ENCODE peak calls at places on chromosomes 2 and 18, in five cellular contexts. F is ovary, L is BE2C, E is cardiac fibroblast, Q is neural crest cell. X is an unnamed sample.

GRCh38 chr2:88159481-88159880 is 10.7 kb upstream of the THNSL2 start:
- DNase-seq in F (no peak), L (no peak), E (no peak), Q (no peak), X (no peak)

GRCh38 chr2:178397002-178397605 is 53.9 kb downstream of the PRKRA start:
- DNase-seq in F (no peak), L (no peak), E (peak; percentile 68), Q (no peak), X (no peak)

GRCh38 chr18:59877366-59877765 is 22.4 kb upstream of the PMAIP1 start:
- DNase-seq in F (no peak), L (no peak), E (no peak), Q (no peak), X (no peak)

GRCh38 chr2:25517701-25518100 is 155.7 kb downstream of the DTNB start:
- DNase-seq in F (no peak), L (no peak), E (no peak), Q (no peak), X (no peak)

GRCh38 chr18:3360211-3360610 is 89.8 kb upstream of the TGIF1 start:
- DNase-seq in F (no peak), L (no peak), E (no peak), Q (peak; percentile 68), X (no peak)

GRCh38 chr2:239167766-239168444 is 232.9 kb downstream of the HDAC4 start:
- DNase-seq in F (no peak), L (no peak), E (no peak), Q (no peak), X (no peak)

GRCh38 chr2:45396671-45397070 is 214.4 kb downstream of the SRBD1 start:
- DNase-seq in F (no peak), L (no peak), E (no peak), Q (no peak), X (no peak)

GRCh38 chr2:199446996-199447395 is 10.7 kb downstream of the SATB2 start:
- DNase-seq in F (no peak), L (no peak), E (no peak), Q (no peak), X (no peak)

GRCh38 chr2:26455801-26456700 is 21.9 kb downstream of the OTOF start:
- DNase-seq in F (no peak), L (no peak), E (no peak), Q (no peak), X (no peak)

GRCh38 chr18:74234326-74235171 is 57.2 kb downstream of the CYB5A start:
- DNase-seq in F (peak; percentile 73), L (no peak), E (peak; percentile 99), Q (no peak), X (no peak)

GRCh38 chr2:124347209-124347608 is 322.1 kb downstream of the CNTNAP5 start:
- DNase-seq in F (no peak), L (no peak), E (no peak), Q (no peak), X (no peak)

GRCh38 chr2:84486436-84487115 is 27.5 kb upstream of the SUCLG1 start:
- DNase-seq in F (no peak), L (no peak), E (peak; percentile 90), Q (no peak), X (no peak)